ENCODE peak calls at places on chromosomes 1 and 21, in seven cellular contexts. R is CD4-positive, alpha-beta memory T cell; J is aorta; K is uterus; D is transverse colon; A is cardiac muscle cell; X is tibial nerve. E is an unnamed sample. For H3K4me1, the result is how much of the 10 kb centered on the place peaks cover.

GRCh38 chr21:29943885-29944284 is 4.1 kb upstream of the GRIK1 start:
- DNase-seq in A (no peak), J (no peak), K (no peak), R (no peak), X (no peak), D (no peak), E (no peak)

GRCh38 chr1:61925591-61926298 is 183.5 kb downstream of the PATJ start:
- DNase-seq in D (no peak), R (no peak), A (no peak), J (no peak), K (no peak), X (no peak), E (no peak)

GRCh38 chr1:208190784-208191183 is 53.4 kb downstream of the PLXNA2 start:
- DNase-seq in A (no peak), X (no peak), J (no peak), K (no peak), D (no peak), R (no peak), E (no peak)

GRCh38 chr1:240515505-240515904 is 96.5 kb downstream of the GREM2 start:
- DNase-seq in D (no peak), K (no peak), A (no peak), X (no peak), R (no peak), J (no peak), E (no peak)

GRCh38 chr1:74356493-74356892 is 121.3 kb downstream of the TNNI3K start:
- DNase-seq in J (no peak), K (no peak), X (no peak), D (no peak), R (no peak), A (no peak), E (no peak)

GRCh38 chr1:177567393-177567792 is 396.6 kb downstream of the BRINP2 start:
- DNase-seq in D (no peak), A (no peak), X (no peak), K (no peak), J (no peak), R (no peak), E (no peak)

GRCh38 chr1:221783437-221783836 is 41.5 kb upstream of the DUSP10 start:
- DNase-seq in R (peak), A (no peak), J (no peak), D (no peak), X (no peak), K (no peak), E (no peak)

GRCh38 chr21:35239811-35240219 is 190.7 kb upstream of the RUNX1 start:
- DNase-seq in J (no peak), X (no peak), A (no peak), D (no peak), K (no peak), R (no peak), E (no peak)

GRCh38 chr1:225603538-225604354 is 49.2 kb downstream of the ENAH start:
- DNase-seq in K (no peak), J (no peak), R (no peak), X (no peak), D (no peak), A (no peak), E (no peak)

GRCh38 chr1:229409616-229410369 is 24.1 kb downstream of the ACTA1 start:
- DNase-seq in K (no peak), R (no peak), D (no peak), X (no peak), A (no peak), J (no peak), E (no peak)

GRCh38 chr1:34163792-34164509 is 1.1 kb downstream of the CSMD2 start:
- DNase-seq in X (no peak), K (no peak), A (peak), R (no peak), D (no peak), J (no peak), E (peak)

GRCh38 chr1:211632808-211633522 is 42.5 kb downstream of the NEK2 start:
- DNase-seq in R (no peak), K (no peak), J (no peak), A (no peak), X (no peak), D (no peak), E (peak)

GRCh38 chr1:46411601-46412341 is 17.7 kb downstream of the FAAH start:
- DNase-seq in J (no peak), D (no peak), A (no peak), K (no peak), R (no peak), X (no peak), E (peak)

GRCh38 chr1:38872401-38873026 is 634 bp downstream of the MYCBP start:
- DNase-seq in R (peak), A (peak), X (no peak), J (no peak), D (peak), K (no peak), E (no peak)

GRCh38 chr1:21543598-21543997 is 34.4 kb downstream of the ALPL start:
- DNase-seq in D (no peak), X (no peak), J (no peak), A (no peak), K (no peak), R (no peak), E (no peak)

GRCh38 chr1:186503210-186503609 is 42.3 kb upstream of the PDC start:
- DNase-seq in D (no peak), K (no peak), X (no peak), R (no peak), A (no peak), J (no peak), E (no peak)

GRCh38 chr21:27648560-27648959 is 681.7 kb upstream of the ADAMTS5 start:
- DNase-seq in J (no peak), D (no peak), K (no peak), A (no peak), R (no peak), X (no peak), E (no peak)

GRCh38 chr1:218479436-218480115 is 134.4 kb downstream of the TGFB2 start:
- DNase-seq in K (no peak), A (no peak), D (no peak), R (no peak), J (no peak), X (no peak), E (no peak)

GRCh38 chr1:218478336-218478735 is 133.2 kb downstream of the TGFB2 start:
- DNase-seq in R (no peak), X (no peak), J (no peak), K (no peak), D (no peak), A (no peak), E (no peak)

GRCh38 chr1:218480691-218481099 is 135.6 kb downstream of the TGFB2 start:
- DNase-seq in J (no peak), D (no peak), A (no peak), R (no peak), K (no peak), X (no peak), E (no peak)

GRCh38 chr1:218481116-218481775 is 136.1 kb downstream of the TGFB2 start:
- DNase-seq in D (no peak), X (no peak), A (no peak), R (no peak), K (no peak), J (no peak), E (no peak)

DNA sequence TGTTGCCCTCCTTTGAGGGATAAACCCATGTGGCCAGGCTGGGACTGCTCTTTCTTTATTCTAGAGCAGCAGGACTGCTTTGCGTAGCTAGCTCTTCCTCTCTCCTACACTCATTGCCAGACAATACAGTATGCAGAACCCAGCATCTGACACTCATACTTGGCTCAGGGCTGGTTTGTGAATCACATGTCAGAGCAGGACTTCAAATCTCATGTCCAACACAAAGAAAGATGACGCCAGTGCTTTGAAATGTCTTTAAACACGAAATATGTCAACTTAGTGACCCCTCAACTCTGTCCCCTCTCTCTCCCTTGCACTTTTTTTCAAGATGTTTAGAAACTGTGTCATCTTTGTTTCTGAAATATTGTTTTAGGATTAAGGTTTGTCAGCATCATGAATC is 135.0 kb downstream of the TGFB2 start:
- DNase-seq in A (no peak), K (no peak), X (no peak), D (no peak), J (peak), R (no peak), E (no peak)
- H3K27ac ChIP-seq in A (peak), K (no peak), X (no peak), D (peak), J (peak), R (no peak), E (no peak)

DNA sequence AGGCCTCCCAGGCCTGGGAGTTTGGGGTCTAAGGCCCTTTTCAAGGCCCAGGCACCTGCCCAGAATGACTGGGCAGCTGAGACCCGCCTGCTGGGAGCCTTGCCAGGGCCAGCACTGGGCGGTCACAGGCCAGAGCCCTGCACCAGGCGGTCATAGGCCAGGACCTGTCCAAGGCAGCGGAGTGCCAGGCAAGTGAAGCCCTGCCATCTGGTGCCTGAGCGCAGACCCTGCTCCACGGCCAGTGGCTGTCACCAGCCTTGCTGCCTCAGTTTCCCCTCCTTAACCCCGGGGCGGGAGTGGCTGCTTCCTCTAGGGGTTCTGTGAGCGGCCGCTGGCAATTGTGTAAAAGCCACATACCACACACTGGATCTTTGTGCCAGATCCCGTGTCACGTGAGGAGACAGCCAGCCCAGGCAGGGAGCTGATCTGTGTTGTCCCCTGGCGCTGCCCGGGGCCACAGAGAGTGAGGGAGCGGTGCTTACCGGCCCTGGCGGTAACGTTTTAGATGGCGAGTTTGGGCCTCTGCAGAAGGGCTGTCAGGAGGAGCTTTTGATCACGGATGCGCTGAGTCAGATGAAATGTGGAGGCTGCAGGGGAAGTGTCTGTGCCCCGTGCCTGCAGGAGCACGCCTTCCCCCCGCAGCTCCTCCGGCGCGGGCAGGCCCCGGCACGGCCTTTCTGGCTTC is 4.6 kb downstream of the COL18A1 start:
- DNase-seq in D (no peak), J (peak), K (no peak), R (no peak), A (no peak), X (no peak), E (no peak)
- H3K4me1 ChIP-seq in D (under half), J (under half), K (under half), R (under half), A (half or more), X (under half), E (half or more)

GRCh38 chr1:10267319-10267718 is 56.9 kb downstream of the KIF1B start:
- DNase-seq in K (no peak), X (no peak), R (no peak), D (no peak), J (no peak), A (no peak), E (no peak)

GRCh38 chr1:10272274-10272673 is 61.9 kb downstream of the KIF1B start:
- DNase-seq in A (no peak), R (no peak), J (no peak), X (no peak), K (no peak), D (no peak), E (no peak)

GRCh38 chr1:10267946-10268345 is 57.6 kb downstream of the KIF1B start:
- DNase-seq in X (no peak), D (no peak), A (no peak), K (no peak), R (no peak), J (no peak), E (no peak)

GRCh38 chr1:10271090-10271489 is 60.7 kb downstream of the KIF1B start:
- DNase-seq in D (no peak), A (no peak), R (no peak), X (no peak), J (no peak), K (no peak), E (no peak)

DNA sequence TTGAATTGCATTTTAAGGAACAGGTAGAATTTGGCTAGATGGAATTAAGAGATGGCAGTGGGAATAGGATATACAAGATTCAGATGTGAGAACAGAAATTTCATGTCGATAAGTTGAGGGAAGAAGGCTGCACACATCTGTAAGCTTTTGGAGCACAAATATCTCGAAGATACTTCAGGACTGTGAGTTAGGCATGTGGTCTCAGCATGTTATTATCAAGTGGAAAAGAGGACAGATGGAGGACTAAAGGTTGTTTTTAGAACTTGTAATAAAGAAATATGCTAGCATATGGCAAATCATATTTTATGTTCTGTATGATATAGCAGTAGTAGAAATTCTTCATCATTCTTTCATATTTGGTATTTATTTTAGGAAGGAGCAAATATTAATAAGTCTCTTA is 61.5 kb downstream of the KIF1B start:
- DNase-seq in X (no peak), D (no peak), R (no peak), J (no peak), A (peak), K (no peak), E (no peak)
- H3K27ac ChIP-seq in X (no peak), D (no peak), R (no peak), J (no peak), A (peak), K (no peak), E (no peak)

GRCh38 chr1:227490478-227490877 is 72.9 kb upstream of the ZNF678 start:
- DNase-seq in X (no peak), A (no peak), J (no peak), D (no peak), K (no peak), R (no peak), E (no peak)

GRCh38 chr1:227487606-227488005 is 75.8 kb upstream of the ZNF678 start:
- DNase-seq in X (no peak), A (no peak), R (no peak), J (no peak), K (no peak), D (no peak), E (no peak)

GRCh38 chr1:227486559-227486958 is 76.8 kb upstream of the ZNF678 start:
- DNase-seq in R (no peak), K (no peak), A (no peak), D (no peak), J (no peak), X (no peak), E (no peak)

GRCh38 chr1:227490001-227490400 is 73.4 kb upstream of the ZNF678 start:
- DNase-seq in X (no peak), D (no peak), K (no peak), R (no peak), J (no peak), A (no peak), E (no peak)

DNA sequence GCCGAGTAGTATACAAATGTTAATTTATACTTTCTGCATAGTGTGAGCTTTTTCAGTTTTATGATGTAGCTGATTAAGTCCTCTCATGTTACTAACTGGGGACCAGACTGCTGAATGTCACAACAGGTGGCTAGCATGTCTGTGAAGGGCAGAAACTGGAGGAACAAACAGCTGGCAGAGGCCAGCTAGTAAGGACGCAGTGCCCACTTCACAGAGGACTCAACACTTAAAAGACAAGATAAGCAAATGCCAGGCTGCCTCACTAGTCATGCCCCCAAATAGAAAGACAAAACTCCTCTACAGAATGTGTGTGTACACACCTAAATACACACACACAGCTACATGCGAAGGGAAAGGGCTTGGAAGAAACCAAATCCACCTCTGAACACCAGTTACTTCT is 73.8 kb upstream of the ZNF678 start:
- DNase-seq in K (no peak), J (no peak), A (no peak), D (no peak), X (no peak), R (no peak), E (no peak)
- H3K4me1 ChIP-seq in K (under half), J (under half), A (under half), D (under half), X (under half), R (under half), E (under half)

GRCh38 chr1:3013371-3014038 is 7.8 kb upstream of the ACTRT2 start:
- DNase-seq in X (no peak), R (no peak), J (peak), A (no peak), D (no peak), K (no peak), E (no peak)
- H3K27ac ChIP-seq in X (no peak), R (no peak), J (no peak), A (no peak), D (no peak), K (no peak), E (no peak)

E was measured in testis.